ENCODE peak calls at places on chromosomes 3 and 15, in four cellular contexts. One of them, this sample, is unnamed.

GRCh38 chr15:90496791-90497190 is 32.9 kb upstream of the CRTC3 start:
- DNase-seq in lower leg skin: no peak
- DNase-seq in fibroblast of pulmonary artery: peak; percentile 28
- DNase-seq in mesothelial cell of epicardium: no peak
- DNase-seq in this sample: no peak

GRCh38 chr3:146803746-146804145 is 198.6 kb upstream of the PLSCR5 start:
- DNase-seq in fibroblast of pulmonary artery: peak; percentile 80
- DNase-seq in lower leg skin: no peak
- DNase-seq in mesothelial cell of epicardium: no peak
- DNase-seq in this sample: peak; percentile 87

GRCh38 chr3:191502583-191502982 is 41.6 kb downstream of the PYDC2 start:
- DNase-seq in mesothelial cell of epicardium: no peak
- DNase-seq in lower leg skin: no peak
- DNase-seq in fibroblast of pulmonary artery: no peak
- DNase-seq in this sample: no peak

GRCh38 chr15:39363761-39364586 is 216.9 kb upstream of the THBS1 start:
- DNase-seq in lower leg skin: no peak
- DNase-seq in mesothelial cell of epicardium: no peak
- DNase-seq in fibroblast of pulmonary artery: peak; percentile 49
- DNase-seq in this sample: peak; percentile 83

GRCh38 chr15:68057758-68058157 is 3.6 kb downstream of the PIAS1 start:
- DNase-seq in mesothelial cell of epicardium: no peak
- DNase-seq in fibroblast of pulmonary artery: no peak
- DNase-seq in lower leg skin: no peak
- DNase-seq in this sample: no peak

GRCh38 chr3:135226057-135226456 is 431.0 kb downstream of the EPHB1 start:
- DNase-seq in mesothelial cell of epicardium: no peak
- DNase-seq in lower leg skin: no peak
- DNase-seq in fibroblast of pulmonary artery: no peak
- DNase-seq in this sample: no peak

GRCh38 chr15:36506733-36507356 is 72.6 kb upstream of the CDIN1 start:
- DNase-seq in fibroblast of pulmonary artery: no peak
- DNase-seq in mesothelial cell of epicardium: no peak
- DNase-seq in lower leg skin: no peak
- DNase-seq in this sample: no peak

GRCh38 chr15:75361989-75362641 is 6.3 kb downstream of the MAN2C1 start:
- DNase-seq in lower leg skin: no peak
- DNase-seq in fibroblast of pulmonary artery: no peak
- DNase-seq in mesothelial cell of epicardium: no peak
- DNase-seq in this sample: no peak

GRCh38 chr3:13872451-13872850 is 7.4 kb downstream of the WNT7A start:
- DNase-seq in mesothelial cell of epicardium: no peak
- DNase-seq in fibroblast of pulmonary artery: no peak
- DNase-seq in lower leg skin: no peak
- DNase-seq in this sample: no peak

GRCh38 chr3:124791142-124791541 is 60.9 kb downstream of the UMPS start:
- DNase-seq in fibroblast of pulmonary artery: peak; percentile 26
- DNase-seq in mesothelial cell of epicardium: no peak
- DNase-seq in lower leg skin: no peak
- DNase-seq in this sample: peak; percentile 81

GRCh38 chr3:89955141-89955540 is 847.7 kb downstream of the EPHA3 start:
- DNase-seq in lower leg skin: no peak
- DNase-seq in fibroblast of pulmonary artery: no peak
- DNase-seq in mesothelial cell of epicardium: no peak
- DNase-seq in this sample: no peak

GRCh38 chr3:89851974-89852621 is 744.7 kb downstream of the EPHA3 start:
- DNase-seq in fibroblast of pulmonary artery: peak; percentile 49
- DNase-seq in mesothelial cell of epicardium: peak; percentile 48
- DNase-seq in lower leg skin: no peak
- DNase-seq in this sample: peak; percentile 1

GRCh38 chr3:100641471-100642032 is 32.2 kb downstream of the ADGRG7 start:
- DNase-seq in lower leg skin: no peak
- DNase-seq in fibroblast of pulmonary artery: no peak
- DNase-seq in mesothelial cell of epicardium: no peak
- DNase-seq in this sample: no peak

GRCh38 chr3:151976211-151977050 is 103.0 kb downstream of the SUCNR1 start:
- DNase-seq in mesothelial cell of epicardium: no peak
- DNase-seq in fibroblast of pulmonary artery: peak; percentile 88
- DNase-seq in lower leg skin: peak; percentile 33
- DNase-seq in this sample: peak; percentile 98

GRCh38 chr15:39833515-39833981 is 50.9 kb upstream of the FSIP1 start:
- DNase-seq in lower leg skin: no peak
- DNase-seq in fibroblast of pulmonary artery: peak; percentile 50
- DNase-seq in mesothelial cell of epicardium: no peak
- DNase-seq in this sample: peak; percentile 90

GRCh38 chr3:34000301-34000700 is 201.9 kb downstream of the PDCD6IP start:
- DNase-seq in lower leg skin: no peak
- DNase-seq in mesothelial cell of epicardium: no peak
- DNase-seq in fibroblast of pulmonary artery: no peak
- DNase-seq in this sample: no peak

GRCh38 chr15:57537072-57537471 is 54.6 kb upstream of the MYZAP start:
- DNase-seq in fibroblast of pulmonary artery: peak; percentile 69
- DNase-seq in mesothelial cell of epicardium: no peak
- DNase-seq in lower leg skin: peak; percentile 35
- DNase-seq in this sample: peak; percentile 83

GRCh38 chr15:32659340-32659831 is 17.9 kb downstream of the SCG5 start:
- DNase-seq in lower leg skin: peak; percentile 72
- DNase-seq in fibroblast of pulmonary artery: no peak
- DNase-seq in mesothelial cell of epicardium: no peak
- DNase-seq in this sample: peak; percentile 78

GRCh38 chr3:24519368-24520100 is 24.9 kb upstream of the THRB start:
- DNase-seq in mesothelial cell of epicardium: no peak
- DNase-seq in lower leg skin: no peak
- DNase-seq in fibroblast of pulmonary artery: no peak
- DNase-seq in this sample: no peak

GRCh38 chr15:80614711-80615360 is 80.3 kb upstream of the ABHD17C start:
- DNase-seq in mesothelial cell of epicardium: no peak
- DNase-seq in fibroblast of pulmonary artery: no peak
- DNase-seq in lower leg skin: no peak
- DNase-seq in this sample: no peak

GRCh38 chr3:147518465-147518864 is 109.3 kb downstream of the ZIC1 start:
- DNase-seq in mesothelial cell of epicardium: no peak
- DNase-seq in lower leg skin: no peak
- DNase-seq in fibroblast of pulmonary artery: peak; percentile 2
- DNase-seq in this sample: peak; percentile 8

GRCh38 chr3:33312361-33312760 is 35.1 kb downstream of the FBXL2 start:
- DNase-seq in mesothelial cell of epicardium: no peak
- DNase-seq in fibroblast of pulmonary artery: peak; percentile 60
- DNase-seq in lower leg skin: no peak
- DNase-seq in this sample: no peak

GRCh38 chr15:42547926-42548257 is 701 bp downstream of the LRRC57 start:
- DNase-seq in lower leg skin: no peak
- DNase-seq in mesothelial cell of epicardium: no peak
- DNase-seq in fibroblast of pulmonary artery: peak; percentile 45
- DNase-seq in this sample: no peak

GRCh38 chr3:174529298-174529697 is 329.8 kb upstream of the NAALADL2 start:
- DNase-seq in fibroblast of pulmonary artery: no peak
- DNase-seq in mesothelial cell of epicardium: no peak
- DNase-seq in lower leg skin: no peak
- DNase-seq in this sample: no peak

GRCh38 chr15:84814826-84815375 is 2.3 kb upstream of the ALPK3 start:
- DNase-seq in lower leg skin: no peak
- DNase-seq in fibroblast of pulmonary artery: no peak
- DNase-seq in mesothelial cell of epicardium: no peak
- DNase-seq in this sample: no peak

GRCh38 chr15:51837784-51838183 is 8.3 kb downstream of the TMOD3 start:
- DNase-seq in lower leg skin: no peak
- DNase-seq in fibroblast of pulmonary artery: peak; percentile 39
- DNase-seq in mesothelial cell of epicardium: no peak
- DNase-seq in this sample: no peak

GRCh38 chr15:33086500-33087141 is 107.9 kb downstream of the FMN1 start:
- DNase-seq in fibroblast of pulmonary artery: peak; percentile 82
- DNase-seq in mesothelial cell of epicardium: no peak
- DNase-seq in lower leg skin: no peak
- DNase-seq in this sample: peak; percentile 83

GRCh38 chr3:125140011-125140813 is 72.3 kb downstream of the SLC12A8 start:
- DNase-seq in mesothelial cell of epicardium: no peak
- DNase-seq in lower leg skin: no peak
- DNase-seq in fibroblast of pulmonary artery: peak; percentile 46
- DNase-seq in this sample: no peak

GRCh38 chr3:27022096-27022761 is 347.0 kb downstream of the NEK10 start:
- DNase-seq in lower leg skin: no peak
- DNase-seq in mesothelial cell of epicardium: no peak
- DNase-seq in fibroblast of pulmonary artery: no peak
- DNase-seq in this sample: no peak

GRCh38 chr15:78000089-78000926 is 77.2 kb downstream of the TBC1D2B start:
- DNase-seq in lower leg skin: no peak
- DNase-seq in mesothelial cell of epicardium: peak; percentile 61
- DNase-seq in fibroblast of pulmonary artery: peak; percentile 56
- DNase-seq in this sample: peak; percentile 58

GRCh38 chr3:50605901-50606326 is 5.7 kb downstream of the CISH start:
- DNase-seq in lower leg skin: no peak
- DNase-seq in mesothelial cell of epicardium: no peak
- DNase-seq in fibroblast of pulmonary artery: no peak
- DNase-seq in this sample: no peak

GRCh38 chr3:52507359-52507758 is 12.2 kb downstream of the STAB1 start:
- DNase-seq in fibroblast of pulmonary artery: peak; percentile 28
- DNase-seq in mesothelial cell of epicardium: no peak
- DNase-seq in lower leg skin: no peak
- DNase-seq in this sample: peak; percentile 69

GRCh38 chr15:68781766-68782588 is 38.7 kb downstream of the ANP32A start:
- DNase-seq in lower leg skin: peak; percentile 57
- DNase-seq in fibroblast of pulmonary artery: no peak
- DNase-seq in mesothelial cell of epicardium: no peak
- DNase-seq in this sample: no peak

GRCh38 chr15:61613729-61614128 is 384.6 kb upstream of the RORA start:
- DNase-seq in mesothelial cell of epicardium: no peak
- DNase-seq in fibroblast of pulmonary artery: no peak
- DNase-seq in lower leg skin: no peak
- DNase-seq in this sample: peak; percentile 28

GRCh38 chr3:124858275-124858674 is 28.9 kb downstream of the ITGB5 start:
- DNase-seq in lower leg skin: no peak
- DNase-seq in fibroblast of pulmonary artery: peak; percentile 76
- DNase-seq in mesothelial cell of epicardium: no peak
- DNase-seq in this sample: peak; percentile 75

GRCh38 chr15:59224474-59224873 is 17.8 kb downstream of the LDHAL6B start:
- DNase-seq in lower leg skin: no peak
- DNase-seq in mesothelial cell of epicardium: no peak
- DNase-seq in fibroblast of pulmonary artery: no peak
- DNase-seq in this sample: no peak

GRCh38 chr15:69573815-69574472 is 121.3 kb downstream of the RPLP1 start:
- DNase-seq in mesothelial cell of epicardium: no peak
- DNase-seq in lower leg skin: no peak
- DNase-seq in fibroblast of pulmonary artery: peak; percentile 49
- DNase-seq in this sample: peak; percentile 18

GRCh38 chr3:46684881-46685280 is 8.6 kb downstream of the ALS2CL start:
- DNase-seq in lower leg skin: no peak
- DNase-seq in fibroblast of pulmonary artery: no peak
- DNase-seq in mesothelial cell of epicardium: no peak
- DNase-seq in this sample: no peak

GRCh38 chr3:13874891-13875290 is 5.0 kb downstream of the WNT7A start:
- DNase-seq in lower leg skin: no peak
- DNase-seq in mesothelial cell of epicardium: no peak
- DNase-seq in fibroblast of pulmonary artery: no peak
- DNase-seq in this sample: no peak

GRCh38 chr3:112972158-112972557 is 2.7 kb downstream of the CD200R1 start:
- DNase-seq in mesothelial cell of epicardium: no peak
- DNase-seq in fibroblast of pulmonary artery: no peak
- DNase-seq in lower leg skin: no peak
- DNase-seq in this sample: no peak
- TF ChIP-seq CTCF in mesothelial cell of epicardium: no peak
- TF ChIP-seq CTCF in fibroblast of pulmonary artery: no peak
- TF ChIP-seq CTCF in lower leg skin: no peak
- TF ChIP-seq CTCF in this sample: no peak

DNA sequence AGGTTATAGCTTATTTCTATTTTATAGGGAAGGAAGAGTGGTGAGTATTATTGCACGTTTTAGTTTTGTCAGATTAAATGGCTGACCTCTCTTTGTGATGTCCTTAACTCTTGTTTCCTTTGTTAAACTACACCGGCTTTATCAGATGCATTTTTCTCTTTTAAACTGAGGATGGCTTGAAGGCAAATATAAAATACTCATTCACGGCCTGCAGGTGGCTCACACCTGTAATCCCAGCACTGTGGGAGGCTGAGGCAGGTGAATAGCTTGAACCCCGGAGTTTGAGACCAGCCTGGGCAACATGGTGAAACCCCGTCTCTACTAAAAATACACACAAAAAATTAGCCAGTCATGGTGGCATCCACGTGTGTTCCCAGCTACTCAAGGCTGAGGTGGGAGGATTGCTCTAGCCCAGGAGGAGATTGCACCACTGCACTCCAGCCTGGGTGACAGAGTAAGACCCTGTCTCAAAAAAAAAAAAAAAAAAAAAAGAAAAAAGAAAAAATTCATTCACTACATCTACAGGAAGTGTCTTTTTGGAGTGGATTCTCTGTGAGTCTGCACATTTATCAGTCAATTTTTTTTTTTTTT is 34.8 kb upstream of the SACM1L start:
- DNase-seq in mesothelial cell of epicardium: no peak
- DNase-seq in fibroblast of pulmonary artery: no peak
- DNase-seq in lower leg skin: no peak
- DNase-seq in this sample: no peak
- TF ChIP-seq CTCF in mesothelial cell of epicardium: no peak
- TF ChIP-seq CTCF in fibroblast of pulmonary artery: no peak
- TF ChIP-seq CTCF in lower leg skin: no peak
- TF ChIP-seq CTCF in this sample: no peak

DNA sequence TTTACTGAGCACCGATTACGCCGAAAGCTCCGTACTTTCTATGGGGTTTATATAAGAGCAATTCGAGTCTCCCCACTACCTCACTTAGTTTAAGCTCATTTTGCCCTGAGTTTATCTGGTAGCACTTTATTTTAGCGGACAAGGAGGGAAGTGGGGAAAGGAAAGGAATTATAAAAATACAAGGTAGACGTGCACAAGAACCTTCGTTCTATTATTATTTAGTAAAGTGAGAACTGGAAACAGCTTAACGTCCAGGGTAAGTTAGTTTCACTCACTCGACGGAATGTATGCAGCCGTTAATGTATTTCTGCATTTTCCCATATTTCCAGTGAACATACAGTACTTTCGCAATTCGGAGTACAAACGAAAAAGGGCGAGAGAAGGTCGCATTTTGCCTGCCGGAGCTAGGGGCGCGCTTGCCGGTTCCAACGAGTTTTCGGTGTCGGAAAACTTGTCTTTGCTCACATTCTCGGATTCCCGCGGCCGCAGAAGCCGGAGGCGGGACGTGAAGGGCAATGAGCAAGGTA is 1.2 kb upstream of the STT3B start:
- DNase-seq in mesothelial cell of epicardium: no peak
- DNase-seq in fibroblast of pulmonary artery: no peak
- DNase-seq in lower leg skin: no peak
- DNase-seq in this sample: peak; percentile 21
- TF ChIP-seq CTCF in mesothelial cell of epicardium: no peak
- TF ChIP-seq CTCF in fibroblast of pulmonary artery: peak; percentile 31
- TF ChIP-seq CTCF in lower leg skin: no peak
- TF ChIP-seq CTCF in this sample: peak; percentile 23

DNA sequence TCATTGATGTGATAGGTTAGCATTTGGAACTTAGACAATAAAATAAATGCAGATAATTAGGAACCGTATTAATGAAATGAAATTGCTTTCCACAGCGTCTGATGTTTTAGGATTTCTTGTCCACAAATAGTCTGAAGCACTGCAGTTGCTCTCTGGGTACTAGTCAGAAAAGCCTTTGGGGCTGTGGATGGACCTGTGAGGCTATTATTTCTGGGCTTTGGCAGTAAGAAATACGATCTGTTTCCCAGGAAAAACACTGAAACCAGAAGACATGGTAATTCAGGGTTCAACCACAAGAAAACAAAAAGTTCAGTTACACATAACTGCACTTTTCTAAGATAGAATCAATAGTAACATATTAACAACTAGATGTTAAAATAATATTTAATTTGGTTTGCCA is 868.0 kb downstream of the ROBO1 start:
- DNase-seq in lower leg skin: no peak
- DNase-seq in mesothelial cell of epicardium: no peak
- DNase-seq in fibroblast of pulmonary artery: no peak
- DNase-seq in this sample: no peak
- TF ChIP-seq CTCF in lower leg skin: no peak
- TF ChIP-seq CTCF in mesothelial cell of epicardium: no peak
- TF ChIP-seq CTCF in fibroblast of pulmonary artery: no peak
- TF ChIP-seq CTCF in this sample: no peak